ENCODE peak calls at places on chromosomes 13 and 19, in five cellular contexts. One of them, this sample, is unnamed.

GRCh38 chr19:2425622-2426581 is 1.5 kb downstream of the TIMM13 start:
- DNase-seq in cardiac muscle cell: no peak
- DNase-seq in tibial nerve: no peak
- DNase-seq in A673: no peak
- DNase-seq in CD8-positive, alpha-beta T cell: no peak
- DNase-seq in this sample: peak; percentile 29

GRCh38 chr13:81916471-81916870 is 1575.5 kb upstream of the SPRY2 start:
- DNase-seq in cardiac muscle cell: no peak
- DNase-seq in tibial nerve: no peak
- DNase-seq in A673: no peak
- DNase-seq in CD8-positive, alpha-beta T cell: no peak
- DNase-seq in this sample: no peak

GRCh38 chr19:3367572-3368440 is 1.4 kb downstream of the NFIC start:
- DNase-seq in cardiac muscle cell: no peak
- DNase-seq in tibial nerve: no peak
- DNase-seq in A673: peak; percentile 63
- DNase-seq in CD8-positive, alpha-beta T cell: no peak
- DNase-seq in this sample: no peak

GRCh38 chr19:37466277-37466797 is 907 bp downstream of the ZNF569 start:
- DNase-seq in cardiac muscle cell: no peak
- DNase-seq in tibial nerve: no peak
- DNase-seq in A673: no peak
- DNase-seq in CD8-positive, alpha-beta T cell: no peak
- DNase-seq in this sample: no peak

GRCh38 chr19:39407394-39407643 is 672 bp downstream of the ZFP36 start:
- DNase-seq in cardiac muscle cell: no peak
- DNase-seq in tibial nerve: no peak
- DNase-seq in A673: no peak
- DNase-seq in CD8-positive, alpha-beta T cell: no peak
- DNase-seq in this sample: no peak

GRCh38 chr13:43005460-43006236 is 13.6 kb upstream of the EPSTI1 start:
- DNase-seq in cardiac muscle cell: peak; percentile 71
- DNase-seq in tibial nerve: no peak
- DNase-seq in A673: peak; percentile 32
- DNase-seq in CD8-positive, alpha-beta T cell: no peak
- DNase-seq in this sample: no peak

GRCh38 chr13:18953139-18953930 is 228.3 kb downstream of the TUBA3C start:
- DNase-seq in cardiac muscle cell: no peak
- DNase-seq in tibial nerve: no peak
- DNase-seq in A673: no peak
- DNase-seq in CD8-positive, alpha-beta T cell: no peak
- DNase-seq in this sample: no peak

GRCh38 chr19:6249296-6249695 is 30.5 kb downstream of the MLLT1 start:
- DNase-seq in cardiac muscle cell: peak; percentile 35
- DNase-seq in tibial nerve: no peak
- DNase-seq in A673: no peak
- DNase-seq in CD8-positive, alpha-beta T cell: no peak
- DNase-seq in this sample: no peak

GRCh38 chr19:3671680-3672574 is 28.3 kb downstream of the PIP5K1C start:
- DNase-seq in cardiac muscle cell: peak; percentile 40
- DNase-seq in tibial nerve: no peak
- DNase-seq in A673: no peak
- DNase-seq in CD8-positive, alpha-beta T cell: no peak
- DNase-seq in this sample: no peak

GRCh38 chr13:68063181-68063580 is 833.0 kb upstream of the PCDH9 start:
- DNase-seq in cardiac muscle cell: no peak
- DNase-seq in tibial nerve: no peak
- DNase-seq in A673: no peak
- DNase-seq in CD8-positive, alpha-beta T cell: no peak
- DNase-seq in this sample: no peak

GRCh38 chr19:38452430-38453366 is 19.2 kb downstream of the RYR1 start:
- DNase-seq in cardiac muscle cell: no peak
- DNase-seq in tibial nerve: no peak
- DNase-seq in A673: peak; percentile 38
- DNase-seq in CD8-positive, alpha-beta T cell: no peak
- DNase-seq in this sample: peak; percentile 87

GRCh38 chr13:73720216-73720840 is 413.9 kb downstream of the KLF12 start:
- DNase-seq in cardiac muscle cell: no peak
- DNase-seq in tibial nerve: no peak
- DNase-seq in A673: no peak
- DNase-seq in CD8-positive, alpha-beta T cell: no peak
- DNase-seq in this sample: no peak

GRCh38 chr13:111479412-111479811 is 159.0 kb downstream of the TEX29 start:
- DNase-seq in cardiac muscle cell: no peak
- DNase-seq in tibial nerve: no peak
- DNase-seq in A673: no peak
- DNase-seq in CD8-positive, alpha-beta T cell: no peak
- DNase-seq in this sample: no peak

GRCh38 chr13:109883181-109884180 is 97.1 kb upstream of the IRS2 start:
- DNase-seq in cardiac muscle cell: no peak
- DNase-seq in tibial nerve: no peak
- DNase-seq in A673: no peak
- DNase-seq in CD8-positive, alpha-beta T cell: no peak
- DNase-seq in this sample: no peak

GRCh38 chr13:109881961-109882558 is 95.7 kb upstream of the IRS2 start:
- DNase-seq in cardiac muscle cell: no peak
- DNase-seq in tibial nerve: no peak
- DNase-seq in A673: no peak
- DNase-seq in CD8-positive, alpha-beta T cell: no peak
- DNase-seq in this sample: no peak

GRCh38 chr13:109880371-109881346 is 94.3 kb upstream of the IRS2 start:
- DNase-seq in cardiac muscle cell: no peak
- DNase-seq in tibial nerve: no peak
- DNase-seq in A673: no peak
- DNase-seq in CD8-positive, alpha-beta T cell: no peak
- DNase-seq in this sample: no peak

GRCh38 chr13:109879338-109879737 is 93.0 kb upstream of the IRS2 start:
- DNase-seq in cardiac muscle cell: no peak
- DNase-seq in tibial nerve: no peak
- DNase-seq in A673: no peak
- DNase-seq in CD8-positive, alpha-beta T cell: no peak
- DNase-seq in this sample: no peak

DNA sequence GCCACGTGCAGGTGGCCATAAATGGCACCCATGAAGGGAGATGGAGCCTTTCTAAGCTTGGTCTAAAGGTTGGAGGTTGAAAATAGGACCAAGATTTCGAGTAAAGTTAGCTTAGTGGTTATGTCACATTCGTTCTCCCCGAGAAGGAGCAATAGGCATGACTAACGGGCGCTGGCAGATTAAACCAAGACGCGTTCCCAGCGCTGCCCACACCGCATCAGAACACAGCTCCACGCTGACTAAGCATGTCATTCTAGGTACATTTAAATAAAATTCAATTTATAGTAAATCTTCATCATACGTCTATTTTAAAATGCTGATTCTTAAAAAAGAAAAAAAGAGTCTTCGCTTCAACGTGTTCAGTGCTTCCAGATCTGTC is 95.0 kb upstream of the IRS2 start:
- DNase-seq in cardiac muscle cell: no peak
- DNase-seq in tibial nerve: no peak
- DNase-seq in A673: no peak
- DNase-seq in CD8-positive, alpha-beta T cell: no peak
- DNase-seq in this sample: no peak
- H3K4me1 ChIP-seq in cardiac muscle cell: peaks cover 9% of the 10 kb centered on the region
- H3K4me1 ChIP-seq in tibial nerve: no peaks in the 10 kb centered on the region
- H3K4me1 ChIP-seq in A673: no peaks in the 10 kb centered on the region
- H3K4me1 ChIP-seq in CD8-positive, alpha-beta T cell: no peaks in the 10 kb centered on the region
- H3K4me1 ChIP-seq in this sample: no peaks in the 10 kb centered on the region

GRCh38 chr13:39284801-39285388 is 246.6 kb downstream of the NHLRC3 start:
- DNase-seq in cardiac muscle cell: peak; percentile 46
- DNase-seq in tibial nerve: no peak
- DNase-seq in A673: no peak
- DNase-seq in CD8-positive, alpha-beta T cell: no peak
- DNase-seq in this sample: no peak
- TF ChIP-seq CTCF in cardiac muscle cell: peak; percentile 38
- TF ChIP-seq CTCF in tibial nerve: no peak
- TF ChIP-seq CTCF in A673: peak; percentile 18
- TF ChIP-seq CTCF in CD8-positive, alpha-beta T cell: no peak
- TF ChIP-seq CTCF in this sample: no peak

GRCh38 chr13:38686635-38687245 is at the start of gene FREM2:
- DNase-seq in cardiac muscle cell: peak; percentile 13
- DNase-seq in tibial nerve: no peak
- DNase-seq in A673: peak; percentile 97
- DNase-seq in CD8-positive, alpha-beta T cell: no peak
- DNase-seq in this sample: no peak
- H3K4me3 ChIP-seq in cardiac muscle cell: peak within 1 kb of the TSS; percentile 64
- H3K4me3 ChIP-seq in tibial nerve: peak within 1 kb of the TSS; percentile 40
- H3K4me3 ChIP-seq in A673: peak within 1 kb of the TSS; percentile 65
- H3K4me3 ChIP-seq in CD8-positive, alpha-beta T cell: no peak within 1 kb of the TSS
- H3K4me3 ChIP-seq in this sample: no peak within 1 kb of the TSS

DNA sequence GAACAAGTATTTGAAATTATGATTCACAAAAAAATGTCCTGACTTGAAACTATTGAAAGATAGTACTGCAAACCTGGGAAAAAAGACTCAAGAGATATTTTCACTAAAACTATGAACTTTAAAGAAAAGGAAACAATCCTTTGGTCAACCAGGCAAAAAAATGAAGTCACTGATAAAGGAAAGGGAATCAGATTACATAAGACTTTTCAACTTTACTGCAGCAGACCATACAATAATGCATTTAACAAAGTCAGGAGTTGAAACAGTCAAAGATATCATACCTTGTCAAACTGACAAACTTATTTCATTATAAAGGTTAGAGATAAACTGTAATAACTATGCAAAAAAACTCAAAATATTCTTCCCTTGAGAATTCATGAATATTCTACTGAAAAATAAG is 361.6 kb downstream of the DLEU7 start:
- DNase-seq in cardiac muscle cell: no peak
- DNase-seq in tibial nerve: no peak
- DNase-seq in A673: no peak
- DNase-seq in CD8-positive, alpha-beta T cell: no peak
- DNase-seq in this sample: no peak
- H3K4me1 ChIP-seq in cardiac muscle cell: peaks cover 10% of the 10 kb centered on the region
- H3K4me1 ChIP-seq in tibial nerve: peaks cover 6% of the 10 kb centered on the region
- H3K4me1 ChIP-seq in A673: no peaks in the 10 kb centered on the region
- H3K4me1 ChIP-seq in CD8-positive, alpha-beta T cell: no peaks in the 10 kb centered on the region
- H3K4me1 ChIP-seq in this sample: peaks cover 9% of the 10 kb centered on the region

DNA sequence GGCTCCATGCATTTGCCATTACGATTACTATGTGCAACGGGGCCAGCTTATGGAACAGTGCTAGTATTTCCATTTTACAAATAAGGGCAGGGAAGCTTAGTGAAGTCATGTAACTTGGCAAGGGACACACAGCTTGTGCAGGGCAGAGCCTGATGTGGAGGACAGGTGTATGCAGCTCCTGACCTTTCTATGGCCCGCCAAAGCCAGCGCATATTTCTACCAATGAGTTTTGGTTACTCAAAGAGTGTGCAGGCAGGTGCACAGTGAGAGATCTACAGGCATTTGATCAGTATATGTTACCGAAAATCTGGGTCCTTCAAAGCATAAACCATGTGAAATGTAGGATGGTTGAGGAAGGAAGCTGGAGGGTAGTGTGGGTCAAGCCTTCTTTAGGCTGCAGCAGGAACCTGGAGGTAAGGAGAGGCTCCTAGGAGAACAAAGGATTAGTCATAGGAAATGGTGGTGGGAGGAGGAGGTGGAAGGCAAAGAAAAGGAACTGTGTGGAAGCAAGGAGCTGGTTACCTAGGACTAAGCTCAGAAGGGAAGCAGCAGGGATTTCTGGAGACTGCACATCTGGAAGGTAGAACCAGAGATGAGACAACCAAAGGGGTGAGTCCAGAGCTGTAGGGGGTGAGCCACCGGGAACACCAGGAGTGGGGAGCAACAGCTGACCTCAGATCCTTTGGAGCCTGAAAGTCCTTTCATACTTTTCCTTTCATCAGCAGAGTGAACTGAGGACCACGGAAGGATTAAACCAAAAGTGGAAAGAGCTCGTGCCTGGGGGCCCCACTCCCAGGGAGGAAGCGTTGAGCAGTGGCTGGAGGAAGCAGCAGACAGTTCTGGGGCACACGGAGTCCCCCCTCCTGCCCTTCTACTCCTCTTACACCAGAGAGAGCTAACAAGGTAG is 4.2 kb upstream of the PDX1 start:
- DNase-seq in cardiac muscle cell: no peak
- DNase-seq in tibial nerve: no peak
- DNase-seq in A673: no peak
- DNase-seq in CD8-positive, alpha-beta T cell: no peak
- DNase-seq in this sample: no peak
- TF ChIP-seq CTCF in cardiac muscle cell: no peak
- TF ChIP-seq CTCF in tibial nerve: no peak
- TF ChIP-seq CTCF in A673: no peak
- TF ChIP-seq CTCF in CD8-positive, alpha-beta T cell: no peak
- TF ChIP-seq CTCF in this sample: no peak

GRCh38 chr13:106367361-106367781 is 168.1 kb downstream of the EFNB2 start:
- DNase-seq in cardiac muscle cell: no peak
- DNase-seq in tibial nerve: no peak
- DNase-seq in A673: no peak
- DNase-seq in CD8-positive, alpha-beta T cell: no peak
- DNase-seq in this sample: no peak
- H3K4me3 ChIP-seq in cardiac muscle cell: no peak overlapping the region
- H3K4me3 ChIP-seq in tibial nerve: no peak overlapping the region
- H3K4me3 ChIP-seq in A673: no peak overlapping the region
- H3K4me3 ChIP-seq in CD8-positive, alpha-beta T cell: no peak overlapping the region
- H3K4me3 ChIP-seq in this sample: no peak overlapping the region

GRCh38 chr13:98480915-98481510 is 95.9 kb downstream of the STK24 start:
- DNase-seq in cardiac muscle cell: peak; percentile 21
- DNase-seq in tibial nerve: no peak
- DNase-seq in A673: no peak
- DNase-seq in CD8-positive, alpha-beta T cell: no peak
- DNase-seq in this sample: no peak
- H3K4me1 ChIP-seq in cardiac muscle cell: peaks cover 78% of the 10 kb centered on the region
- H3K4me1 ChIP-seq in tibial nerve: peaks cover 68% of the 10 kb centered on the region
- H3K4me1 ChIP-seq in A673: peaks cover 42% of the 10 kb centered on the region
- H3K4me1 ChIP-seq in CD8-positive, alpha-beta T cell: peaks cover 50% of the 10 kb centered on the region
- H3K4me1 ChIP-seq in this sample: peaks cover 55% of the 10 kb centered on the region

DNA sequence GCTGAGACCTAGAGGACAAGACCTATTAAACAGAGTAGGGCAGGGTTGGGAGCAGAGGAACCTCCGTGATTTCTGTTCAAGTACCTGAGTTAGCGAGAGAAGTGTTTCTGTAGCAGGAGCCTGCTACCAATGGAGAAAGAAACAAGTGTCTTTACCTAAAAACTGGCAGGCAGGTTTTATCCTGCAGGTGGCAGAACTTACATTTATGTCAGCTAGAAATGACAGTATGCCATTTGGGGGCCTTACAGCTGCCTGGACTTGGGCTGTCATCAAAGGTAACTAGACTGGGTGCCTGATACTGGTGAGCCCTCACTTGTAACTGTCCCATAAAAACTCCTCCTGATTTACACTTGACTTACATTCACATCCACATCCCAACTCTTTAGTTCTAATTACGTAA is 185.3 kb upstream of the MIR17HG start:
- DNase-seq in cardiac muscle cell: no peak
- DNase-seq in tibial nerve: no peak
- DNase-seq in A673: peak; percentile 13
- DNase-seq in CD8-positive, alpha-beta T cell: no peak
- DNase-seq in this sample: no peak
- TF ChIP-seq CTCF in cardiac muscle cell: no peak
- TF ChIP-seq CTCF in tibial nerve: no peak
- TF ChIP-seq CTCF in A673: peak; percentile 33
- TF ChIP-seq CTCF in CD8-positive, alpha-beta T cell: no peak
- TF ChIP-seq CTCF in this sample: peak; percentile 43

This sample was measured in BE2C.